ENCODE peak calls at places on chromosome 4, in eight cellular contexts. N is GM23338, Q is PC-3, A is GM23248, R is hepatocyte, I is MM.1S, Z is HCT116, S is SK-N-SH. M is an unnamed sample.

GRCh38 chr4:54063224-54063623 is 1.2 kb downstream of the CHIC2 start:
- DNase-seq in S (no peak), Z (no peak), R (no peak), N (no peak), A (peak; percentile 81), Q (peak; percentile 70), I (no peak), M (no peak)

GRCh38 chr4:9968472-9968871 is 52.8 kb downstream of the SLC2A9 start:
- DNase-seq in S (no peak), I (no peak), A (no peak), N (no peak), Z (no peak), R (no peak), Q (no peak), M (no peak)

GRCh38 chr4:185742766-185743165 is 69.2 kb downstream of the SORBS2 start:
- DNase-seq in Z (no peak), I (peak; percentile 76), R (no peak), N (no peak), A (peak; percentile 11), S (no peak), Q (peak; percentile 28), M (no peak)

GRCh38 chr4:111641813-111642579 is 503.3 kb upstream of the FAM241A start:
- DNase-seq in S (peak; percentile 52), R (peak; percentile 92), N (peak; percentile 93), Q (peak; percentile 81), I (peak; percentile 87), Z (peak; percentile 91), A (peak; percentile 95), M (peak; percentile 81)

GRCh38 chr4:164239976-164240375 is 514.0 kb upstream of the SMIM31 start:
- DNase-seq in N (no peak), Q (peak; percentile 57), A (no peak), Z (no peak), I (no peak), S (no peak), R (no peak), M (no peak)

GRCh38 chr4:130029442-130029841 is 933.5 kb downstream of the C4orf33 start:
- DNase-seq in Z (no peak), I (no peak), Q (no peak), N (peak; percentile 50), S (no peak), R (no peak), A (no peak), M (no peak)

GRCh38 chr4:165010487-165010886 is 21.3 kb upstream of the TRIM60 start:
- DNase-seq in I (no peak), Q (no peak), Z (no peak), N (no peak), S (no peak), R (no peak), A (no peak), M (no peak)

GRCh38 chr4:127140306-127140705 is 492.5 kb upstream of the INTU start:
- DNase-seq in N (no peak), I (no peak), Z (no peak), R (no peak), A (peak; percentile 45), Q (peak; percentile 41), S (no peak), M (no peak)

GRCh38 chr4:8831221-8832129 is 40.2 kb downstream of the HMX1 start:
- DNase-seq in S (peak; percentile 10), A (no peak), Z (no peak), R (no peak), Q (no peak), I (no peak), N (no peak), M (no peak)

GRCh38 chr4:44256414-44256813 is 192.2 kb downstream of the KCTD8 start:
- DNase-seq in R (no peak), A (no peak), S (no peak), Z (no peak), Q (peak; percentile 8), I (no peak), N (peak; percentile 66), M (no peak)

GRCh38 chr4:8435656-8436121 is 4.8 kb downstream of the ACOX3 start:
- DNase-seq in S (no peak), Q (no peak), I (peak; percentile 80), A (peak; percentile 21), R (no peak), Z (no peak), N (peak; percentile 18), M (peak; percentile 77)

GRCh38 chr4:54281060-54281781 is 52.1 kb downstream of the PDGFRA start:
- DNase-seq in N (peak; percentile 11), I (no peak), Z (no peak), R (peak; percentile 48), Q (peak; percentile 90), S (no peak), A (peak; percentile 98), M (no peak)

GRCh38 chr4:7434141-7434765 is 477 bp downstream of the PSAPL1 start:
- DNase-seq in A (no peak), N (no peak), Q (no peak), S (no peak), I (no peak), R (no peak), Z (no peak), M (no peak)

GRCh38 chr4:126794363-126794762 is 838.4 kb upstream of the INTU start:
- DNase-seq in N (no peak), Z (no peak), R (no peak), Q (no peak), S (no peak), A (peak; percentile 28), I (no peak), M (no peak)

GRCh38 chr4:132227349-132228165 is 921.5 kb upstream of the PCDH10 start:
- DNase-seq in Z (peak; percentile 51), S (peak; percentile 7), I (no peak), Q (peak; percentile 76), R (peak; percentile 90), N (peak; percentile 80), A (peak; percentile 51), M (no peak)

GRCh38 chr4:159950707-159951106 is 847.8 kb downstream of the RAPGEF2 start:
- DNase-seq in N (peak; percentile 40), Q (no peak), Z (no peak), I (no peak), R (no peak), S (no peak), A (no peak), M (no peak)

GRCh38 chr4:8239226-8239625 is 30.3 kb upstream of the HTRA3 start:
- DNase-seq in A (no peak), Z (no peak), N (no peak), S (no peak), Q (no peak), I (no peak), R (no peak), M (no peak)

GRCh38 chr4:184447664-184448063 is 26.7 kb downstream of the IRF2 start:
- DNase-seq in R (no peak), I (no peak), N (peak; percentile 76), A (no peak), Z (no peak), S (no peak), Q (no peak), M (no peak)

GRCh38 chr4:106264331-106264728 is 51.7 kb downstream of the TBCK start:
- DNase-seq in I (no peak), A (no peak), Q (no peak), R (peak; percentile 83), N (no peak), S (no peak), Z (no peak), M (no peak)
- H3K4me2 ChIP-seq in I (no peak overlapping the region), A (no peak overlapping the region), Q (no peak overlapping the region), R (peak overlapping the region; percentile 58), N (no peak overlapping the region), S (no peak overlapping the region), Z (no peak overlapping the region), M (no peak overlapping the region)

GRCh38 chr4:108535757-108536156 is 84.6 kb upstream of the RPL34 start:
- DNase-seq in R (no peak), A (no peak), Z (no peak), Q (no peak), S (no peak), N (no peak), I (no peak), M (no peak)
- TF ChIP-seq EZH2phosphoT487 in R (no peak), A (no peak), Z (no peak), Q (no peak), S (no peak), N (no peak), I (no peak), M (no peak)

DNA sequence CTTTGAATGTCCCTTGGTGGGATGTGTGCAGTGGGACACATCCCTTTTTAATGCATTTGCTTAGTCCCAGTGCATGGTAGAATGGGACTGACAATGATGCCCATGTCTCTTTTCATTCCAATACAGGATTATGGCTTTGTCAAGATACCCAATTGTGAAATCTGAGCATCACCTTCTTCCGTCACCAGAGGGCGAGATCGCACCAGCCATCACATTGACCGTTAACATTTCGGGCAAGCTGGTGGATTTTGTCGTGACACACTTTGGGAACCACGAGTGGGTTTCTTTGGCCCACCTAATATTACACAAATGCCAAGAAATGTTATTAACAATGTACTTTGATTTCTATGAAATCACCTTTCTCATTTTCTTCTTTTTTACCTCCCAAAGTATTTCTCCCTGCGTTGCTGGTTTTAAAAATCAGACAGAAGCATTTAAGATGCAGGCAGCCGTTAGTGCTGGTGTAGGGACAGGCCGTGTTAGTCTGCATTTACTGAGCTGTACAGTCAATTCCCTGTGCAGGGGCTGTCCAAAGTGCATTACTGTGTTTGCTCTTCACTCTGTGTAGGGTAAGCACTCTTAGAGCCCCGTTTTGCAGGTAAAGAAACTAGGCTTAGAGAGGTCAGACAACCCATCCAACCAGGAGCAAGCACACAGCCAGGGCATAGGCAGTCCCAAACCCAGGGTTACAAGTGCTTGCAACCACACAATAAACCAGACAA is 46.5 kb downstream of the CWH43 start:
- DNase-seq in A (peak; percentile 36), I (peak; percentile 45), R (no peak), S (peak; percentile 27), Z (peak; percentile 6), Q (peak; percentile 54), N (peak; percentile 37), M (peak; percentile 22)
- H3K4me2 ChIP-seq in A (no peak overlapping the region), I (no peak overlapping the region), R (no peak overlapping the region), S (peak overlapping the region; percentile 45), Z (peak overlapping the region; percentile 15), Q (no peak overlapping the region), N (no peak overlapping the region), M (no peak overlapping the region)

GRCh38 chr4:61275214-61275613 is 75.1 kb downstream of the ADGRL3 start:
- DNase-seq in N (no peak), Z (no peak), I (peak; percentile 29), R (no peak), S (no peak), A (no peak), Q (no peak), M (no peak)

GRCh38 chr4:61274286-61274685 is 74.2 kb downstream of the ADGRL3 start:
- DNase-seq in N (no peak), Z (no peak), Q (no peak), R (no peak), S (no peak), A (no peak), I (no peak), M (no peak)

GRCh38 chr4:61273237-61273636 is 73.1 kb downstream of the ADGRL3 start:
- DNase-seq in I (no peak), Z (no peak), A (no peak), R (peak; percentile 12), N (no peak), Q (no peak), S (no peak), M (no peak)

GRCh38 chr4:61276034-61276433 is 75.9 kb downstream of the ADGRL3 start:
- DNase-seq in N (no peak), Q (no peak), R (no peak), S (no peak), I (no peak), Z (no peak), A (no peak), M (no peak)

DNA sequence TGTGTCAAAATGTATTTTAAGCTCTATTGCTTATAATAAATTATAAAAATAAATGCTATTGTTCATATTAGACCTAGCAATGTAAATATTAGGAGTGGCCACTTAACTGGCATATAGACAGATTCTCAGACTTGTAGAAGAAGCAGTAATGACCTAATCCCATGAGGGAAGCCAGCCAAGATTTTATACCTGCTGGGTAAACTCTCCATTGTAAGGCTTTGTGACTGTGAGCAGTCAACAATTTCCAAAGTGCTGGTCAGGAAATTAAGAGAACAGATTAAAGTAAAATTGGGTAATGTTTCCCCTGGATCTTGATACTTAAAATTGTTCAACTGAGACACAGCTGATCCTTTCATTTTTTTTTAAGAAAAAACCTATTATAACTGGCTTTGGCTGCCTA is 77.7 kb downstream of the ADGRL3 start:
- DNase-seq in R (no peak), S (no peak), N (no peak), Z (no peak), I (no peak), Q (peak; percentile 92), A (no peak), M (no peak)
- TF ChIP-seq EZH2phosphoT487 in R (no peak), S (no peak), N (no peak), Z (no peak), I (no peak), Q (no peak), A (no peak), M (no peak)

M was measured in OCI-LY7.